ENCODE peak calls at places on chromosomes 2 and 18, in five cellular contexts. N, R, W, H and O are unnamed samples.

GRCh38 chr2:234032301-234032856 is 18.1 kb upstream of the SPP2 start:
- DNase-seq in W (no peak), N (no peak), H (no peak), R (no peak), O (no peak)

GRCh38 chr2:6877402-6878305 is at the start of gene RSAD2:
- DNase-seq in W (peak), N (peak), H (no peak), R (peak), O (no peak)

GRCh38 chr18:32956591-32957310 is 183.9 kb upstream of the KLHL14 start:
- DNase-seq in N (no peak), R (no peak), W (no peak), H (no peak), O (no peak)

GRCh38 chr2:129727286-129727685 is 252.2 kb upstream of the RAB6C start:
- DNase-seq in H (no peak), W (no peak), R (no peak), N (no peak), O (no peak)

GRCh38 chr2:135164431-135164830 is 112.3 kb downstream of the RAB3GAP1 start:
- DNase-seq in W (no peak), N (no peak), R (no peak), H (no peak), O (no peak)

GRCh38 chr2:223887127-223887526 is 49.7 kb upstream of the AP1S3 start:
- DNase-seq in W (no peak), N (no peak), H (peak), R (peak), O (no peak)

GRCh38 chr18:63878343-63878742 is 9.2 kb upstream of the SERPINB2 start:
- DNase-seq in R (no peak), W (no peak), H (no peak), N (no peak), O (no peak)

GRCh38 chr2:99597616-99598015 is 107.8 kb upstream of the REV1 start:
- DNase-seq in H (no peak), W (no peak), R (no peak), N (no peak), O (no peak)

GRCh38 chr18:13608791-13609552 is 117.4 kb downstream of the FAM210A start:
- DNase-seq in R (no peak), W (no peak), N (no peak), H (no peak), O (no peak)

GRCh38 chr2:174682578-174683391 is 81.5 kb downstream of the CHRNA1 start:
- DNase-seq in R (no peak), W (no peak), H (peak), N (no peak), O (no peak)

GRCh38 chr18:43113220-43113895 is 2.1 kb downstream of the RIT2 start:
- DNase-seq in H (no peak), W (no peak), R (no peak), N (no peak), O (no peak)

GRCh38 chr2:48852938-48853337 is 97.4 kb upstream of the LHCGR start:
- DNase-seq in H (no peak), W (no peak), N (no peak), R (no peak), O (no peak)

GRCh38 chr2:184599054-184599874 is 935 bp downstream of the ZNF804A start:
- DNase-seq in H (no peak), R (no peak), N (no peak), W (no peak), O (peak)

GRCh38 chr2:9573013-9573708 is 17.5 kb upstream of the ADAM17 start:
- DNase-seq in N (no peak), W (no peak), H (no peak), R (no peak), O (no peak)

GRCh38 chr2:177064417-177064816 is 148.2 kb upstream of the HNRNPA3 start:
- DNase-seq in H (no peak), W (no peak), R (no peak), N (no peak), O (no peak)

GRCh38 chr2:182077451-182078142 is 91.9 kb downstream of the PPP1R1C start:
- DNase-seq in W (peak), N (no peak), H (no peak), R (peak), O (peak)

GRCh38 chr2:187532333-187533120 is 21.7 kb downstream of the TFPI start:
- DNase-seq in N (no peak), R (no peak), W (no peak), H (no peak), O (no peak)

GRCh38 chr2:217338306-217338916 is 478.5 kb upstream of the TNP1 start:
- DNase-seq in R (peak), W (no peak), N (no peak), H (no peak), O (no peak)

GRCh38 chr2:62158444-62159121 is 37.3 kb upstream of the B3GNT2 start:
- DNase-seq in N (no peak), R (no peak), W (no peak), H (no peak), O (no peak)

GRCh38 chr2:204361738-204362137 is 183.5 kb upstream of the PARD3B start:
- DNase-seq in W (no peak), R (no peak), N (no peak), H (no peak), O (no peak)

GRCh38 chr2:85769236-85769986 is 15.6 kb downstream of the ATOH8 start:
- DNase-seq in N (no peak), H (no peak), W (no peak), R (peak), O (no peak)

GRCh38 chr2:137924019-137924418 is 40.3 kb upstream of the HNMT start:
- DNase-seq in W (no peak), N (no peak), H (no peak), R (no peak), O (no peak)

GRCh38 chr2:218691234-218691633 is 19.3 kb downstream of the STK36 start:
- DNase-seq in R (no peak), H (no peak), N (no peak), W (no peak), O (no peak)

GRCh38 chr18:63309422-63309821 is 10.1 kb downstream of the BCL2 start:
- DNase-seq in W (no peak), N (no peak), R (no peak), H (no peak), O (no peak)

GRCh38 chr2:230067990-230068657 is 600 bp downstream of the SLC16A14 start:
- DNase-seq in R (no peak), N (no peak), W (no peak), H (peak), O (no peak)

GRCh38 chr18:77990131-77990530 is 740.5 kb downstream of the GALR1 start:
- DNase-seq in R (no peak), N (no peak), H (no peak), W (peak), O (no peak)

GRCh38 chr2:181253438-181253837 is 203.7 kb upstream of the ITGA4 start:
- DNase-seq in N (no peak), R (no peak), W (no peak), H (no peak), O (no peak)

DNA sequence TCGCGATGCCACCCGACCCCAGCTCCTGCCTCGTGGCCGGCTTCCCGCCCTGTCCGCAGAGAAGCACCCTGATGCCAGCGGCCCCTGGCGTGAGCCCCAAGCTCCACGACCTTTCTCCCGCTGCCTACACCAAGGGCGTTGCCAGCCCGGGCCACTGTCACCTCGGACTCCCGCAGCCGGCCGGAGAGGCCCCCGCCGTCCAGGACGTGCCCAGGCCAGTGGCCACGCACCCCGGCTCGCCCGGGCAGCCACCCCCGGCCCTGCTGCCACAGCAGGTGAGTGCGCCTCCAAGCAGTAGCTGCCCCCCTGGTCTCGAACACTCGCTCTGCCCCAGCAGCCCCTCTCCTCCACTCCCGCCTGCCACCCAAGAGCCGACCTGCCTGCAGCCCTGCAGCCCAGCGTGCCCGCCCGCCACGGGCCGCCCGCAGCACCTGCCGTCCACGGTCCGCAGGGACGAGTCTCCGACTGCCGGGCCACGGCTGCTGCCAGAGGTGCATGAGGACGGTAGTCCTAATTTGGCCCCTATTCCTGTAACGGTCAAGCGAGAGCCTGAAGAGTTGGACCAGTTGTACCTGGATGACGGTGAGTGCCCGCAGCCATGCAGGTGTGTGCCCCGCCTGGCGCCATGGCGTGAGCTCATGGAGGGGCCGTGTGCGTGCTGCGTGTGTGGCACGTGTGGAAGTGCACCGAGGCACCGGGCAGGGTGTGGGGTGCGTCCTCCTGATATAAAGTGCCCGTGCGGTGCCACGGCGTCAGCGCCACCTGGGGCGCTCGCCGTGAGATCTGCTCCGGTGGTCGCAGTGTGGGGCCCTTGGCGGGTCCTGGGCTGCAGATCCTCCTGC is 90.8 kb downstream of the NFATC1 start:
- DNase-seq in H (no peak), N (no peak), W (no peak), R (no peak), O (no peak)
- H3K9ac ChIP-seq in H (no peak), N (no peak), W (no peak), R (no peak), O (no peak)

GRCh38 chr2:189997016-189997415 is 65.5 kb downstream of the MSTN start:
- DNase-seq in R (no peak), H (no peak), N (no peak), W (no peak), O (no peak)
- TF ChIP-seq SIN3A in R (no peak), H (no peak), N (no peak), W (no peak), O (no peak)

GRCh38 chr2:168002021-168002553 is 245.3 kb downstream of the STK39 start:
- DNase-seq in W (no peak), R (no peak), N (peak), H (no peak), O (no peak)
- TF ChIP-seq SP1 in W (no peak), R (no peak), N (no peak), H (no peak), O (no peak)

GRCh38 chr18:7586379-7586778 is 19.3 kb downstream of the PTPRM start:
- DNase-seq in N (no peak), W (no peak), R (no peak), H (no peak), O (no peak)

GRCh38 chr18:7596133-7596532 is 29.0 kb downstream of the PTPRM start:
- DNase-seq in N (no peak), R (no peak), H (no peak), W (no peak), O (no peak)

GRCh38 chr18:7593194-7593819 is 26.2 kb downstream of the PTPRM start:
- DNase-seq in N (no peak), R (no peak), W (no peak), H (no peak), O (no peak)

GRCh38 chr18:7592305-7593071 is 25.4 kb downstream of the PTPRM start:
- DNase-seq in N (no peak), H (peak), R (no peak), W (no peak), O (no peak)

GRCh38 chr18:7590800-7591560 is 23.9 kb downstream of the PTPRM start:
- DNase-seq in R (no peak), N (no peak), H (no peak), W (no peak), O (no peak)
- H3K9ac ChIP-seq in R (no peak), N (no peak), H (no peak), W (no peak), O (no peak)

GRCh38 chr18:55280515-55280914 is 307.5 kb downstream of the TCF4 start:
- DNase-seq in N (no peak), R (no peak), W (no peak), H (no peak), O (no peak)
- TF ChIP-seq SIN3A in N (no peak), R (no peak), W (no peak), H (no peak), O (no peak)

GRCh38 chr2:173119944-173120343 is 44.3 kb downstream of the MAP3K20 start:
- DNase-seq in R (no peak), H (no peak), W (no peak), N (no peak), O (no peak)
- TF ChIP-seq SP1 in R (no peak), H (no peak), W (no peak), N (no peak), O (no peak)

GRCh38 chr18:23994361-23994902 is 20.1 kb upstream of the TTC39C start:
- DNase-seq in W (no peak), N (no peak), H (no peak), R (peak), O (peak)
- H3K9ac ChIP-seq in W (no peak), N (peak), H (no peak), R (no peak), O (no peak)

DNA sequence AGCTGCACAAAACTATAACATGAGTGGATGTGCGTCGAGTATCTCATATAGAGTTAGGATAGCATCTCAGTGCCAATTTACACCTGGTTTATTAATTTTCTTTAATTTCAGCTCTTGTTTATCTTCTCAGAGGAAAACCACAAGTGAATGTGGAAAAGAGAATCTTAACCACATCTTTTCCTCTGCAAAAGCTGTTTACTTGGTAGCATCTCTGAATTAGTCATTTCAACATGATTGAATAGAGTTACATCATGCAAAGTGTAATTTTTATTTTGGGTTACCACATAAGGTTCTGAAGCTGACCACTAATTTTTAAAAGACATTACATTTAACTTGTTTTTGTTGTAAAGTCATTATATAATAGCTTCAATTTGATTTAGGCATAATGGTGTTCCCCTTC is 83.8 kb upstream of the FAM237A start:
- DNase-seq in W (no peak), N (no peak), R (no peak), H (no peak), O (no peak)
- TF ChIP-seq SIN3A in W (no peak), N (no peak), R (no peak), H (no peak), O (no peak)